ENCODE peak calls at places on chromosomes 4 and X, in four cellular contexts. One of them, this sample, is unnamed.

GRCh38 chr4:124948976-124949597 is 236.6 kb upstream of the ANKRD50 start:
- DNase-seq in AG09309: no peak
- DNase-seq in OCI-LY7: no peak
- DNase-seq in activated CD8-positive, alpha-beta T cell treated with anti-CD3 and anti-CD28 coated beads for 36 hours: no peak
- DNase-seq in this sample: no peak

GRCh38 chr4:2412534-2412884 is 5.9 kb downstream of the ZFYVE28 start:
- DNase-seq in AG09309: no peak
- DNase-seq in activated CD8-positive, alpha-beta T cell treated with anti-CD3 and anti-CD28 coated beads for 36 hours: peak
- DNase-seq in OCI-LY7: peak
- DNase-seq in this sample: peak

GRCh38 chr4:2791518-2792395 is 1.1 kb upstream of the SH3BP2 start:
- DNase-seq in OCI-LY7: no peak
- DNase-seq in AG09309: no peak
- DNase-seq in activated CD8-positive, alpha-beta T cell treated with anti-CD3 and anti-CD28 coated beads for 36 hours: no peak
- DNase-seq in this sample: no peak

GRCh38 chr4:150033937-150034336 is 44.3 kb upstream of the DCLK2 start:
- DNase-seq in OCI-LY7: no peak
- DNase-seq in activated CD8-positive, alpha-beta T cell treated with anti-CD3 and anti-CD28 coated beads for 36 hours: no peak
- DNase-seq in AG09309: no peak
- DNase-seq in this sample: no peak

GRCh38 chr4:534576-535151 is 35.7 kb downstream of the PIGG start:
- DNase-seq in activated CD8-positive, alpha-beta T cell treated with anti-CD3 and anti-CD28 coated beads for 36 hours: no peak
- DNase-seq in OCI-LY7: no peak
- DNase-seq in AG09309: no peak
- DNase-seq in this sample: no peak

GRCh38 chrX:108537005-108537404 is 97.4 kb downstream of the COL4A5 start:
- DNase-seq in OCI-LY7: peak
- DNase-seq in AG09309: no peak
- DNase-seq in activated CD8-positive, alpha-beta T cell treated with anti-CD3 and anti-CD28 coated beads for 36 hours: peak
- DNase-seq in this sample: peak

GRCh38 chr4:53804719-53805118 is 213.4 kb upstream of the LNX1 start:
- DNase-seq in OCI-LY7: peak
- DNase-seq in activated CD8-positive, alpha-beta T cell treated with anti-CD3 and anti-CD28 coated beads for 36 hours: peak
- DNase-seq in AG09309: no peak
- DNase-seq in this sample: peak

GRCh38 chr4:3336389-3337356 is 43.9 kb downstream of the RGS12 start:
- DNase-seq in OCI-LY7: no peak
- DNase-seq in AG09309: no peak
- DNase-seq in activated CD8-positive, alpha-beta T cell treated with anti-CD3 and anti-CD28 coated beads for 36 hours: no peak
- DNase-seq in this sample: no peak

GRCh38 chrX:50579955-50580354 is 109.3 kb upstream of the DGKK start:
- DNase-seq in activated CD8-positive, alpha-beta T cell treated with anti-CD3 and anti-CD28 coated beads for 36 hours: peak
- DNase-seq in OCI-LY7: peak
- DNase-seq in AG09309: peak
- DNase-seq in this sample: peak

GRCh38 chr4:148026022-148026421 is 294.1 kb downstream of the ARHGAP10 start:
- DNase-seq in activated CD8-positive, alpha-beta T cell treated with anti-CD3 and anti-CD28 coated beads for 36 hours: no peak
- DNase-seq in OCI-LY7: no peak
- DNase-seq in AG09309: peak
- DNase-seq in this sample: no peak

GRCh38 chr4:165605811-165606210 is 227.0 kb downstream of the CPE start:
- DNase-seq in OCI-LY7: no peak
- DNase-seq in activated CD8-positive, alpha-beta T cell treated with anti-CD3 and anti-CD28 coated beads for 36 hours: no peak
- DNase-seq in AG09309: no peak
- DNase-seq in this sample: no peak

GRCh38 chr4:23429497-23429896 is 460.4 kb downstream of the PPARGC1A start:
- DNase-seq in OCI-LY7: no peak
- DNase-seq in AG09309: no peak
- DNase-seq in activated CD8-positive, alpha-beta T cell treated with anti-CD3 and anti-CD28 coated beads for 36 hours: no peak
- DNase-seq in this sample: no peak

GRCh38 chrX:17629519-17629918 is 107.8 kb upstream of the SCML1 start:
- DNase-seq in activated CD8-positive, alpha-beta T cell treated with anti-CD3 and anti-CD28 coated beads for 36 hours: no peak
- DNase-seq in OCI-LY7: no peak
- DNase-seq in AG09309: no peak
- DNase-seq in this sample: no peak

GRCh38 chrX:45479835-45480422 is 279.3 kb upstream of the DIPK2B start:
- DNase-seq in OCI-LY7: no peak
- DNase-seq in AG09309: peak
- DNase-seq in activated CD8-positive, alpha-beta T cell treated with anti-CD3 and anti-CD28 coated beads for 36 hours: no peak
- DNase-seq in this sample: no peak

GRCh38 chrX:109880629-109881028 is 122.3 kb upstream of the TMEM164 start:
- DNase-seq in AG09309: no peak
- DNase-seq in OCI-LY7: no peak
- DNase-seq in activated CD8-positive, alpha-beta T cell treated with anti-CD3 and anti-CD28 coated beads for 36 hours: no peak
- DNase-seq in this sample: peak

GRCh38 chr4:152308925-152309324 is 227.0 kb downstream of the FBXW7 start:
- DNase-seq in OCI-LY7: no peak
- DNase-seq in activated CD8-positive, alpha-beta T cell treated with anti-CD3 and anti-CD28 coated beads for 36 hours: no peak
- DNase-seq in AG09309: no peak
- DNase-seq in this sample: no peak

GRCh38 chrX:119880552-119881437 is 9.2 kb downstream of the NDUFA1 start:
- DNase-seq in activated CD8-positive, alpha-beta T cell treated with anti-CD3 and anti-CD28 coated beads for 36 hours: peak
- DNase-seq in OCI-LY7: peak
- DNase-seq in AG09309: peak
- DNase-seq in this sample: peak

GRCh38 chrX:826448-826847 is 195.9 kb downstream of the SHOX start:
- DNase-seq in AG09309: no peak
- DNase-seq in OCI-LY7: no peak
- DNase-seq in activated CD8-positive, alpha-beta T cell treated with anti-CD3 and anti-CD28 coated beads for 36 hours: no peak
- DNase-seq in this sample: no peak

GRCh38 chr4:60857354-60857753 is 342.8 kb upstream of the ADGRL3 start:
- DNase-seq in AG09309: no peak
- DNase-seq in activated CD8-positive, alpha-beta T cell treated with anti-CD3 and anti-CD28 coated beads for 36 hours: no peak
- DNase-seq in OCI-LY7: no peak
- DNase-seq in this sample: no peak

GRCh38 chr4:6542951-6543350 is 32.0 kb upstream of the MAN2B2 start:
- DNase-seq in activated CD8-positive, alpha-beta T cell treated with anti-CD3 and anti-CD28 coated beads for 36 hours: no peak
- DNase-seq in OCI-LY7: no peak
- DNase-seq in AG09309: no peak
- DNase-seq in this sample: no peak

GRCh38 chrX:140507223-140507981 is 2.5 kb upstream of the SOX3 start:
- DNase-seq in OCI-LY7: no peak
- DNase-seq in activated CD8-positive, alpha-beta T cell treated with anti-CD3 and anti-CD28 coated beads for 36 hours: no peak
- DNase-seq in AG09309: no peak
- DNase-seq in this sample: no peak

GRCh38 chrX:140091276-140091886 is 126.1 kb upstream of the CXorf66 start:
- DNase-seq in OCI-LY7: no peak
- DNase-seq in AG09309: no peak
- DNase-seq in activated CD8-positive, alpha-beta T cell treated with anti-CD3 and anti-CD28 coated beads for 36 hours: peak
- DNase-seq in this sample: peak

GRCh38 chr4:173014113-173014558 is 154.5 kb upstream of the GALNT7 start:
- DNase-seq in AG09309: no peak
- DNase-seq in activated CD8-positive, alpha-beta T cell treated with anti-CD3 and anti-CD28 coated beads for 36 hours: no peak
- DNase-seq in OCI-LY7: peak
- DNase-seq in this sample: no peak

GRCh38 chr4:154569584-154569983 is 6.8 kb downstream of the FGB start:
- DNase-seq in activated CD8-positive, alpha-beta T cell treated with anti-CD3 and anti-CD28 coated beads for 36 hours: no peak
- DNase-seq in AG09309: no peak
- DNase-seq in OCI-LY7: no peak
- DNase-seq in this sample: no peak

GRCh38 chrX:151488677-151489076 is 74.8 kb upstream of the PASD1 start:
- DNase-seq in OCI-LY7: peak
- DNase-seq in AG09309: no peak
- DNase-seq in activated CD8-positive, alpha-beta T cell treated with anti-CD3 and anti-CD28 coated beads for 36 hours: peak
- DNase-seq in this sample: peak

GRCh38 chr4:158586881-158587280 is 65.2 kb downstream of the RXFP1 start:
- DNase-seq in OCI-LY7: no peak
- DNase-seq in activated CD8-positive, alpha-beta T cell treated with anti-CD3 and anti-CD28 coated beads for 36 hours: no peak
- DNase-seq in AG09309: no peak
- DNase-seq in this sample: no peak

GRCh38 chr4:7763106-7763505 is 176.6 kb downstream of the AFAP1 start:
- DNase-seq in AG09309: no peak
- DNase-seq in activated CD8-positive, alpha-beta T cell treated with anti-CD3 and anti-CD28 coated beads for 36 hours: no peak
- DNase-seq in OCI-LY7: no peak
- DNase-seq in this sample: no peak

GRCh38 chrX:119685225-119686066 is 7.5 kb downstream of the SEPTIN6 start:
- DNase-seq in OCI-LY7: peak
- DNase-seq in AG09309: no peak
- DNase-seq in activated CD8-positive, alpha-beta T cell treated with anti-CD3 and anti-CD28 coated beads for 36 hours: peak
- DNase-seq in this sample: no peak

GRCh38 chr4:80107374-80107773 is 34.3 kb upstream of the ANTXR2 start:
- DNase-seq in activated CD8-positive, alpha-beta T cell treated with anti-CD3 and anti-CD28 coated beads for 36 hours: no peak
- DNase-seq in AG09309: no peak
- DNase-seq in OCI-LY7: no peak
- DNase-seq in this sample: no peak

GRCh38 chr4:163400911-163401310 is 57.2 kb downstream of the NPY5R start:
- DNase-seq in AG09309: no peak
- DNase-seq in OCI-LY7: no peak
- DNase-seq in activated CD8-positive, alpha-beta T cell treated with anti-CD3 and anti-CD28 coated beads for 36 hours: no peak
- DNase-seq in this sample: no peak
- TF ChIP-seq CTCF in AG09309: no peak
- TF ChIP-seq CTCF in OCI-LY7: no peak
- TF ChIP-seq CTCF in activated CD8-positive, alpha-beta T cell treated with anti-CD3 and anti-CD28 coated beads for 36 hours: no peak
- TF ChIP-seq CTCF in this sample: no peak

DNA sequence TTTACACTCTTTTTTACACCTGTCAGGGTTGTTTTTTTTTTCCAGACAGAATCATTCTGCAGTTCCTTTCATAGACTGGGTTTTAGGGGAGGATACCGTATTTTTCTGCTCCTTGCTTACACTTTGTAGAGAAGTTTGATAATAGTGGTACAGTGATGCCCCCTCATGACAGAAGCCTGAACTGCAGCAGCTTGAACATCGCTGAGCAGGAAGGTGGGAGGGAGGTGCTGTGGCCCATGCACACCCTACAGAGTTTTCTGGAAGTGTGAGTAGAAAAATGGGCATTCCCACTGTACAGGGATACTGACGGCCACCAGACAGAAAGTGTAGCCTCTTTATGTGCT is 54.5 kb downstream of the RAB40A start:
- DNase-seq in AG09309: no peak
- DNase-seq in activated CD8-positive, alpha-beta T cell treated with anti-CD3 and anti-CD28 coated beads for 36 hours: peak
- DNase-seq in OCI-LY7: peak
- DNase-seq in this sample: peak
- TF ChIP-seq CTCF in AG09309: peak
- TF ChIP-seq CTCF in activated CD8-positive, alpha-beta T cell treated with anti-CD3 and anti-CD28 coated beads for 36 hours: peak
- TF ChIP-seq CTCF in OCI-LY7: peak
- TF ChIP-seq CTCF in this sample: peak

DNA sequence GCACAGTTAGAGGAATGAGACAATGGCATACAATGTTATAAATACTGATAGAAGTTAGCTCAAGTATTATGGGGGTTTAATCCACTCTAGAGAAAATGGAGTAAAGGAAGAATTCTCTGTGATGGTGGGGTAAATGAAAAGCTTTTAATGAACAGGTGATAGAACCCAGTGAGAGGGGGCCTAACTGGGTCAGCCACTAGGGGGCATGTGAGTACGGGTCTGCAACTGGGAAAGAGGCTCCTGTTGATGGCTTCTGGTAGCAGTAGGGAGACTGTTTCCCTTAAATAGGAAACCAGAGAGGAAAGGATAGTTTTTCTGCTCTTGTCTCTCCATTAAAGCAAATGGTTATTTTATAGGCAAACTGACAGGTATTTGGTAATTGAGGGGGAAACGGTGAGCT is 132.8 kb upstream of the GPR101 start:
- DNase-seq in OCI-LY7: no peak
- DNase-seq in activated CD8-positive, alpha-beta T cell treated with anti-CD3 and anti-CD28 coated beads for 36 hours: peak
- DNase-seq in AG09309: no peak
- DNase-seq in this sample: peak
- TF ChIP-seq CTCF in OCI-LY7: peak
- TF ChIP-seq CTCF in activated CD8-positive, alpha-beta T cell treated with anti-CD3 and anti-CD28 coated beads for 36 hours: peak
- TF ChIP-seq CTCF in AG09309: peak
- TF ChIP-seq CTCF in this sample: no peak

DNA sequence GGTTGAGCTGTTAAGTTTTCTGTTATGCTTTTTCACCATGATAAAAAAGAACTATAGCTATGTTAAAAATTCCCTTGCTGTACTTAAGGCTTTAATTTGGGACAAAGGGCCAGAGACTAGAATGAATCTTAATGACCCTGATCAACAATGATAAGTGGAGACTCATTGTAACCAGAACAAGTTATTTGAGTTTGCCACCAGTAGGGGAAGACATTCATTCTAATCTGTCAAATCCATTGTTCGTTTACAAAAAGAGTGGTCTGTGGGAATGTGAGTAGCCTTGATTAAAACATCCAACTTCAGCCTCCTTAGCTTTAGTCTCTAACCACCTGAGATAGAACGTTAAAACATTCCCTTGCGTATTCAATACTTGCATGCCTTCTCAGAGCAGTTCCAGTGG is 66.0 kb downstream of the EGF start:
- DNase-seq in OCI-LY7: no peak
- DNase-seq in activated CD8-positive, alpha-beta T cell treated with anti-CD3 and anti-CD28 coated beads for 36 hours: no peak
- DNase-seq in AG09309: no peak
- DNase-seq in this sample: no peak
- TF ChIP-seq CTCF in OCI-LY7: peak
- TF ChIP-seq CTCF in activated CD8-positive, alpha-beta T cell treated with anti-CD3 and anti-CD28 coated beads for 36 hours: no peak
- TF ChIP-seq CTCF in AG09309: no peak
- TF ChIP-seq CTCF in this sample: no peak

GRCh38 chrX:12771445-12772069 is 19.7 kb upstream of the PRPS2 start:
- DNase-seq in AG09309: no peak
- DNase-seq in activated CD8-positive, alpha-beta T cell treated with anti-CD3 and anti-CD28 coated beads for 36 hours: peak
- DNase-seq in OCI-LY7: peak
- DNase-seq in this sample: peak

GRCh38 chrX:12767856-12768255 is 23.4 kb upstream of the PRPS2 start:
- DNase-seq in activated CD8-positive, alpha-beta T cell treated with anti-CD3 and anti-CD28 coated beads for 36 hours: no peak
- DNase-seq in OCI-LY7: no peak
- DNase-seq in AG09309: no peak
- DNase-seq in this sample: no peak

GRCh38 chrX:12770440-12770839 is 20.8 kb upstream of the PRPS2 start:
- DNase-seq in activated CD8-positive, alpha-beta T cell treated with anti-CD3 and anti-CD28 coated beads for 36 hours: no peak
- DNase-seq in AG09309: no peak
- DNase-seq in OCI-LY7: peak
- DNase-seq in this sample: peak
- TF ChIP-seq CTCF in activated CD8-positive, alpha-beta T cell treated with anti-CD3 and anti-CD28 coated beads for 36 hours: peak
- TF ChIP-seq CTCF in AG09309: peak
- TF ChIP-seq CTCF in OCI-LY7: peak
- TF ChIP-seq CTCF in this sample: peak

DNA sequence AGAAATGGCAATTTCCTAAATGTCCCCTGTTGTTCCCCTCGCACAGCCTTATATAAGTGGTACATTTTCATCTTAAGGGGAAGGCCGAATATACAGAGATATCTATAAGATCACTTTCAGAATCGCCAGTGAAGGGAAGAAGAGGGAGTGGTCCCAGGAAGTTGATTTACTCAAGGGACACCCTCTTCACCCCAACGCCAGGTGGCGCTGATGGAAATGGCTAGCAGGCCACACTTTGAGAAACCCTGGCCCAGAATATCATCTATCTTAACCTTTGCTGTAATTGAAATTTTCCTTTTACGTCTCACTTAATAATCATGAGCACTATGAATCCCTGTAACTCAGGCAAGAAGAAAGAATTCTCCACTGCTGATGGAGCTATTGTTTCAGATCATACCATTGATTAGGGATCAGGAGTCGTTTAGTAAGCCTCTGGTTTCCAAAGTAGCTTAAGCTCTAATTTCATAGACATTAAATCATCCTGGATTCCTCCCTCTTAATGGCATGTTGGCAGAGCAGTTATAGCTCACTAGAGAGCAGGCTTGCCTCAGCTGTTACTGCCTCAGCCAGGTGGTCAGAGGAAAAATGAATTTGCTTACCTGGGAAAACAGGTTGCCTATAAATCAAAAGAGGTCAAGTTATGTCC is 941.3 kb upstream of the TENM3 start:
- DNase-seq in OCI-LY7: peak
- DNase-seq in AG09309: peak
- DNase-seq in activated CD8-positive, alpha-beta T cell treated with anti-CD3 and anti-CD28 coated beads for 36 hours: peak
- DNase-seq in this sample: peak
- TF ChIP-seq CTCF in OCI-LY7: peak
- TF ChIP-seq CTCF in AG09309: peak
- TF ChIP-seq CTCF in activated CD8-positive, alpha-beta T cell treated with anti-CD3 and anti-CD28 coated beads for 36 hours: peak
- TF ChIP-seq CTCF in this sample: peak